ENCODE peak calls at places on chromosomes 11 and 22, in eight cellular contexts. B is cardiac muscle cell; Z is CD4-positive, alpha-beta T cell; S is epithelial cell of esophagus; E is RWPE1; I is mesothelial cell of epicardium; Q is HCT116; A is type B pancreatic cell. O is an unnamed sample.
A peak's percentile ranks its signal among the peaks of the same experiment; 100 is the strongest.

GRCh38 chr22:30557243-30557642 is 10.7 kb upstream of the SEC14L6 start:
- DNase-seq in B (no peak), S (no peak), A (no peak), E (no peak), Q (no peak), Z (no peak), I (no peak), O (no peak)

GRCh38 chr11:86108146-86108545 is 39.3 kb upstream of the PICALM start:
- DNase-seq in I (no peak), Z (no peak), B (no peak), E (no peak), A (no peak), S (no peak), Q (no peak), O (no peak)

GRCh38 chr11:88250566-88251080 is 75.4 kb upstream of the RAB38 start:
- DNase-seq in Z (no peak), S (no peak), A (no peak), I (no peak), E (no peak), Q (no peak), B (no peak), O (no peak)

GRCh38 chr11:119663279-119663678 is 65.7 kb downstream of the NECTIN1 start:
- DNase-seq in E (no peak), A (no peak), Q (no peak), Z (no peak), S (no peak), B (no peak), I (no peak), O (no peak)

GRCh38 chr11:14183973-14184372 is 175.0 kb downstream of the RRAS2 start:
- DNase-seq in I (no peak), Q (no peak), E (no peak), B (no peak), A (no peak), Z (no peak), S (no peak), O (no peak)

GRCh38 chr11:94400839-94401772 is at the start of gene GPR83:
- DNase-seq in I (peak; percentile 53), S (peak; percentile 24), B (peak; percentile 63), A (no peak), Q (no peak), Z (no peak), E (no peak), O (no peak)

GRCh38 chr11:6561288-6561687 is 42.1 kb downstream of the RRP8 start:
- DNase-seq in I (no peak), Z (no peak), B (no peak), A (no peak), E (no peak), S (no peak), Q (no peak), O (no peak)

GRCh38 chr11:43575931-43576833 is 104.4 kb upstream of the HSD17B12 start:
- DNase-seq in S (no peak), Z (no peak), Q (no peak), A (no peak), I (no peak), E (no peak), B (peak; percentile 64), O (no peak)

GRCh38 chr11:30852645-30853044 is 266.5 kb upstream of the MPPED2 start:
- DNase-seq in A (no peak), Q (no peak), B (no peak), E (no peak), S (no peak), I (no peak), Z (no peak), O (no peak)

GRCh38 chr11:20022363-20023081 is 137.8 kb downstream of the DBX1 start:
- DNase-seq in Q (no peak), E (no peak), A (no peak), S (peak; percentile 83), I (no peak), B (peak; percentile 93), Z (no peak), O (no peak)

GRCh38 chr11:30342736-30343166 is 19.8 kb downstream of the ARL14EP start:
- DNase-seq in B (no peak), A (no peak), E (no peak), S (no peak), Z (no peak), Q (no peak), I (no peak), O (no peak)

GRCh38 chr11:126500981-126501380 is 145.5 kb downstream of the ST3GAL4 start:
- DNase-seq in Z (no peak), I (no peak), S (no peak), E (no peak), A (no peak), B (no peak), Q (no peak), O (no peak)

GRCh38 chr22:24938741-24939341 is 7.7 kb downstream of the LHFPL7 start:
- DNase-seq in Z (no peak), I (no peak), S (peak; percentile 69), A (no peak), B (peak; percentile 72), E (peak; percentile 55), Q (no peak), O (no peak)

GRCh38 chr11:35035894-35036408 is 103.0 kb upstream of the CD44 start:
- DNase-seq in B (no peak), Z (no peak), E (peak; percentile 52), Q (no peak), I (no peak), S (peak; percentile 89), A (no peak), O (no peak)

GRCh38 chr11:70104419-70104818 is 26.3 kb downstream of the ANO1 start:
- DNase-seq in Z (no peak), E (no peak), S (no peak), Q (no peak), I (no peak), A (no peak), B (no peak), O (no peak)

GRCh38 chr11:91859666-91860065 is 365.0 kb upstream of the FAT3 start:
- DNase-seq in Z (no peak), I (no peak), Q (no peak), E (peak; percentile 25), A (no peak), B (no peak), S (peak; percentile 41), O (no peak)

GRCh38 chr11:120448240-120448639 is 63.3 kb upstream of the GRIK4 start:
- DNase-seq in S (no peak), Z (no peak), A (no peak), I (no peak), B (no peak), Q (no peak), E (no peak), O (no peak)

GRCh38 chr22:39985383-39986045 is 9.2 kb upstream of the FAM83F start:
- DNase-seq in Z (no peak), B (no peak), I (no peak), Q (no peak), S (peak; percentile 81), A (no peak), E (no peak), O (no peak)

DNA sequence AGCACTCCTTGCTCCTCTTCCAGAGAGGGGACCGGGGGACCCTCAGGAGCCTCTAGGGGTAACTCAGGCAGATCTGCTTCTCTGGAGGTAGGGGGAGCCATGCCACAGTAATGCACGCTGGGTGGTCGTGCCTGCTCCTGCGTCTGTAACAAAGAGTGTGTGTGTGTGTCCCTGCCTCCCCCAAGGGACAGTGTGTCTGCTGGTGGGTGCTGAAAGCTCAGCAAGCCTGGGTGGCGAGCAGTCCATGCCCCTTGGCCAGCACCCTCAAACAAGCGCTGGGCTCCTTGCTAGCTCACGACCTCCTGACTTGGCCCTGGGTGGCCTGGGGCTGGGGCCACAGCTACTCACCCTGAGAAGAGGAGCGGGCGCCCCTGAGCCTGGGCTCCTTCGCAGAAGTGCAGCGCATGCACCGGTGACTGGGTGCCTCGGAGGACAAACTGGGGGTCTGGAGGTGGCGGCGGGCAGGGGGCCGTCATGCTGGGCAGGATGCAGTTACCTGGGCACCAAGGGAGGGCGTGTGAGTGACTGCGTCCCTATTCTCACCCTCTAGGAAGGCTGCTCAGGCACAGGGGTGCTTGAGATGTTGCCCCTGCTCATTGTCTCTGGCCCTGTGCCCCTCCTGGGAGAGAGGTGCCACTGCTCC is 33.7 kb downstream of the GNB1L start:
- DNase-seq in E (no peak), B (no peak), S (no peak), A (no peak), Q (no peak), Z (no peak), I (peak; percentile 36), O (no peak)
- TF ChIP-seq CTCF in E (no peak), B (no peak), S (no peak), A (no peak), Q (peak; percentile 13), Z (no peak), I (no peak), O (no peak)

GRCh38 chr11:66956689-66957290 is 1.4 kb downstream of the PC start:
- DNase-seq in E (peak; percentile 52), A (no peak), Z (no peak), Q (no peak), I (no peak), B (peak; percentile 28), S (peak; percentile 78), O (no peak)

GRCh38 chr11:66950113-66950535 is 8.1 kb downstream of the PC start:
- DNase-seq in I (no peak), B (no peak), A (no peak), Z (no peak), E (no peak), Q (peak; percentile 90), S (peak; percentile 81), O (no peak)

GRCh38 chr11:66951927-66952337 is 6.3 kb downstream of the PC start:
- DNase-seq in Z (no peak), Q (no peak), A (no peak), S (no peak), B (peak; percentile 45), I (no peak), E (no peak), O (no peak)

GRCh38 chr11:66953431-66953833 is 4.8 kb downstream of the PC start:
- DNase-seq in Z (no peak), S (no peak), E (no peak), B (no peak), I (no peak), A (no peak), Q (no peak), O (no peak)

DNA sequence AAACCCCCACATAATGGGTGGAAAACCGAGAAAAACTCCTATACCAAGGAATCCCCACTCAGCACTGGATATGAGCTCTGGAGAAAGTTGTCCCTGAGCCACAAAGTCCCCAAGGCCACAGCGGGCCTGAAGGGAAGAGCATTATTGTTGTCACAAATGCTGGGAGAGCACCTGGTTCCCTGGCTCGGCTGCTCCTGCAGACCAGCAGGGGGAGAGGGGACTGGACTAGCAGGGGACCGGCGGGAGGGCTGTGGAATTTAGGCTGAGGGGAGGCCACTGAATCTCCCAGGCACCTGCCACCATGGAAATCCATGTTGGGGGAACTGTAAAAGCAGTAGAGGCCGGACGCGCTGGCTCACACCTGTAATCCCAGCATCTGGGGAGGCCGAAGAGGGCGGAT is 7.0 kb downstream of the PC start:
- DNase-seq in S (no peak), A (no peak), Q (no peak), E (no peak), B (no peak), I (no peak), Z (no peak), O (no peak)
- TF ChIP-seq CTCF in S (no peak), A (no peak), Q (no peak), E (no peak), B (no peak), I (no peak), Z (no peak), O (no peak)

GRCh38 chr11:12824281-12825041 is 150.2 kb downstream of the TEAD1 start:
- DNase-seq in S (no peak), A (no peak), B (peak; percentile 47), E (no peak), I (no peak), Z (no peak), Q (no peak), O (no peak)
- TF ChIP-seq CTCF in S (no peak), A (no peak), B (peak; percentile 28), E (no peak), I (no peak), Z (no peak), Q (no peak), O (no peak)

GRCh38 chr11:114195981-114196731 is 100.0 kb upstream of the NNMT start:
- DNase-seq in I (no peak), B (no peak), A (no peak), S (peak; percentile 90), Z (peak; percentile 27), E (peak; percentile 67), Q (no peak), O (no peak)
- TF ChIP-seq CTCF in I (no peak), B (no peak), A (no peak), S (peak; percentile 16), Z (peak; percentile 35), E (no peak), Q (no peak), O (no peak)

O was measured in omental fat pad.